ENCODE peak calls at places on chromosome 4, in eight cellular contexts. One of them, this sample, is unnamed.

GRCh38 chr4:99670409-99671073 is 12.9 kb upstream of the C4orf54 start:
- DNase-seq in NCI-H69: no peak
- DNase-seq in HTR-8/SVneo: no peak
- DNase-seq in posterior cingulate gyrus: no peak
- DNase-seq in activated CD4-positive, alpha-beta T cell treated with anti-CD3 and anti-CD28 coated beads for 24 hours: no peak
- DNase-seq in Right ventricle myocardium inferior: no peak
- DNase-seq in islet precursor cell: no peak
- DNase-seq in A549: no peak
- DNase-seq in this sample: no peak

GRCh38 chr4:79042079-79042674 is 102.9 kb upstream of the PAQR3 start:
- DNase-seq in activated CD4-positive, alpha-beta T cell treated with anti-CD3 and anti-CD28 coated beads for 24 hours: no peak
- DNase-seq in posterior cingulate gyrus: no peak
- DNase-seq in HTR-8/SVneo: peak; percentile 0
- DNase-seq in A549: peak; percentile 12
- DNase-seq in Right ventricle myocardium inferior: no peak
- DNase-seq in islet precursor cell: no peak
- DNase-seq in NCI-H69: peak; percentile 85
- DNase-seq in this sample: peak; percentile 58

GRCh38 chr4:182862166-182862875 is 54.9 kb downstream of the DCTD start:
- DNase-seq in posterior cingulate gyrus: no peak
- DNase-seq in Right ventricle myocardium inferior: no peak
- DNase-seq in A549: no peak
- DNase-seq in islet precursor cell: peak; percentile 70
- DNase-seq in activated CD4-positive, alpha-beta T cell treated with anti-CD3 and anti-CD28 coated beads for 24 hours: no peak
- DNase-seq in NCI-H69: peak; percentile 84
- DNase-seq in HTR-8/SVneo: no peak
- DNase-seq in this sample: peak; percentile 57

GRCh38 chr4:182190306-182190705 is 52.9 kb upstream of the TENM3 start:
- DNase-seq in Right ventricle myocardium inferior: no peak
- DNase-seq in posterior cingulate gyrus: no peak
- DNase-seq in islet precursor cell: no peak
- DNase-seq in activated CD4-positive, alpha-beta T cell treated with anti-CD3 and anti-CD28 coated beads for 24 hours: no peak
- DNase-seq in NCI-H69: peak; percentile 62
- DNase-seq in HTR-8/SVneo: no peak
- DNase-seq in A549: no peak
- DNase-seq in this sample: no peak

GRCh38 chr4:81353861-81354260 is 117.8 kb downstream of the RASGEF1B start:
- DNase-seq in HTR-8/SVneo: no peak
- DNase-seq in posterior cingulate gyrus: no peak
- DNase-seq in activated CD4-positive, alpha-beta T cell treated with anti-CD3 and anti-CD28 coated beads for 24 hours: no peak
- DNase-seq in A549: no peak
- DNase-seq in islet precursor cell: no peak
- DNase-seq in NCI-H69: no peak
- DNase-seq in Right ventricle myocardium inferior: no peak
- DNase-seq in this sample: no peak

GRCh38 chr4:71417150-71417549 is 78.3 kb downstream of the SLC4A4 start:
- DNase-seq in activated CD4-positive, alpha-beta T cell treated with anti-CD3 and anti-CD28 coated beads for 24 hours: no peak
- DNase-seq in islet precursor cell: no peak
- DNase-seq in A549: no peak
- DNase-seq in HTR-8/SVneo: no peak
- DNase-seq in posterior cingulate gyrus: no peak
- DNase-seq in Right ventricle myocardium inferior: no peak
- DNase-seq in NCI-H69: no peak
- DNase-seq in this sample: no peak

GRCh38 chr4:177485528-177485927 is 43.3 kb upstream of the AGA start:
- DNase-seq in NCI-H69: no peak
- DNase-seq in posterior cingulate gyrus: no peak
- DNase-seq in A549: peak; percentile 5
- DNase-seq in Right ventricle myocardium inferior: no peak
- DNase-seq in HTR-8/SVneo: no peak
- DNase-seq in islet precursor cell: no peak
- DNase-seq in activated CD4-positive, alpha-beta T cell treated with anti-CD3 and anti-CD28 coated beads for 24 hours: no peak
- DNase-seq in this sample: no peak

GRCh38 chr4:152021788-152022438 is 261.1 kb upstream of the GATB start:
- DNase-seq in Right ventricle myocardium inferior: peak; percentile 76
- DNase-seq in NCI-H69: no peak
- DNase-seq in islet precursor cell: no peak
- DNase-seq in A549: no peak
- DNase-seq in activated CD4-positive, alpha-beta T cell treated with anti-CD3 and anti-CD28 coated beads for 24 hours: no peak
- DNase-seq in posterior cingulate gyrus: peak; percentile 85
- DNase-seq in HTR-8/SVneo: no peak
- DNase-seq in this sample: peak; percentile 50

GRCh38 chr4:22190855-22191254 is 242.3 kb upstream of the KCNIP4 start:
- DNase-seq in Right ventricle myocardium inferior: no peak
- DNase-seq in posterior cingulate gyrus: no peak
- DNase-seq in HTR-8/SVneo: peak; percentile 77
- DNase-seq in A549: no peak
- DNase-seq in islet precursor cell: peak; percentile 78
- DNase-seq in activated CD4-positive, alpha-beta T cell treated with anti-CD3 and anti-CD28 coated beads for 24 hours: no peak
- DNase-seq in NCI-H69: no peak
- DNase-seq in this sample: no peak

GRCh38 chr4:29722253-29722652 is 997.9 kb upstream of the PCDH7 start:
- DNase-seq in HTR-8/SVneo: no peak
- DNase-seq in Right ventricle myocardium inferior: no peak
- DNase-seq in NCI-H69: no peak
- DNase-seq in A549: no peak
- DNase-seq in activated CD4-positive, alpha-beta T cell treated with anti-CD3 and anti-CD28 coated beads for 24 hours: no peak
- DNase-seq in posterior cingulate gyrus: no peak
- DNase-seq in islet precursor cell: no peak
- DNase-seq in this sample: no peak

This sample was measured in cerebellum.